ENCODE peak calls at places on chromosome 19, in eight cellular contexts. E is heart left ventricle, C is sigmoid colon, L is A549, V is H1, U is esophagus muscularis mucosa, M is tibial nerve, Z is transverse colon. K is an unnamed sample.

GRCh38 chr19:18612772-18613588 is at the start of gene TMEM59L:
- DNase-seq in E (no peak), C (no peak), L (no peak), V (no peak), U (no peak), M (no peak), Z (no peak), K (no peak)

GRCh38 chr19:35899547-35900214 is 659 bp downstream of the NFKBID start:
- DNase-seq in E (peak), C (peak), L (peak), V (no peak), U (no peak), M (peak), Z (peak), K (peak)

GRCh38 chr19:1747285-1748114 is 5.8 kb upstream of the ONECUT3 start:
- DNase-seq in E (no peak), C (no peak), L (peak), V (peak), U (no peak), M (no peak), Z (no peak), K (no peak)

GRCh38 chr19:3073159-3073563 is 10.9 kb upstream of the TLE5 start:
- DNase-seq in E (no peak), C (peak), L (no peak), V (no peak), U (no peak), M (no peak), Z (peak), K (no peak)

GRCh38 chr19:15177269-15178116 is 23.3 kb downstream of the NOTCH3 start:
- DNase-seq in E (peak), C (peak), L (peak), V (peak), U (no peak), M (peak), Z (peak), K (peak)

GRCh38 chr19:3163230-3163886 is 15.2 kb upstream of the S1PR4 start:
- DNase-seq in E (peak), C (peak), L (peak), V (peak), U (no peak), M (no peak), Z (peak), K (peak)

GRCh38 chr19:32817252-32817912 is 52.2 kb downstream of the SLC7A9 start:
- DNase-seq in E (no peak), C (no peak), L (no peak), V (no peak), U (no peak), M (no peak), Z (peak), K (peak)

GRCh38 chr19:18223860-18224524 is 2.2 kb downstream of the PDE4C start:
- DNase-seq in E (no peak), C (peak), L (no peak), V (no peak), U (no peak), M (no peak), Z (peak), K (peak)

GRCh38 chr19:55283548-55284393 is at the start of gene BRSK1:
- DNase-seq in E (peak), C (peak), L (no peak), V (no peak), U (no peak), M (no peak), Z (peak), K (no peak)

GRCh38 chr19:58372311-58373133 is 8.3 kb downstream of the ZNF837 start:
- DNase-seq in E (no peak), C (no peak), L (no peak), V (no peak), U (no peak), M (no peak), Z (no peak), K (peak)

GRCh38 chr19:4391701-4392543 is 8.4 kb downstream of the SH3GL1 start:
- DNase-seq in E (peak), C (no peak), L (no peak), V (no peak), U (no peak), M (no peak), Z (no peak), K (peak)

GRCh38 chr19:39997595-39998216 is 846 bp downstream of the ZNF546 start:
- DNase-seq in E (no peak), C (no peak), L (no peak), V (no peak), U (no peak), M (no peak), Z (no peak), K (no peak)

DNA sequence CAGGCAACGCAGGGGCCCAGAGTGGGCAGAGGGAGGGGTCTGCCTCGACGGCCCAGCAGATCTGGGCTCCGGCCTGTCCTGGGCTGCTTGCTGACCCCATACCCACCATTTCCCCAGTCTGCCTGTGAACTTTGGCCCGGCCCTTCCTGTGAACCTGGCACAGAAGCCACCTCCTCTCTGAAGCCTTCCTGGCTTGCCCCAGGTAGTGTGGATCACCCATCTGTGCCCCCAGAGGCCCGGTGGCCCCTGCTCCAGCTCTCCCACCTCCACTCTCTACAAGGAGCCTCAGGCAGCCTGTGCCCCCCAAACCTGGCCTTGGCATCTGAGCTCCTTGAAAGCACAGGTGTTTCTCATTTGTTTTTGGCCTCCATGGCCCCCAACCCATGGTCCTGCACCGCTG is 15.7 kb downstream of the PLEKHF1 start:
- DNase-seq in E (no peak), C (no peak), L (no peak), V (no peak), U (no peak), M (no peak), Z (no peak), K (no peak)
- H3K27ac ChIP-seq in E (peak), C (peak), L (no peak), V (no peak), U (peak), M (peak), Z (peak), K (no peak)

GRCh38 chr19:48613852-48614435 is 932 bp downstream of the FAM83E start:
- DNase-seq in E (no peak), C (no peak), L (no peak), V (no peak), U (no peak), M (no peak), Z (no peak), K (no peak)
- TF ChIP-seq POLR2A in E (no peak), C (no peak), L (no peak), V (peak), U (no peak), M (no peak), Z (no peak), K (no peak)

GRCh38 chr19:45766293-45766918 is 2.6 kb downstream of the SIX5 start:
- DNase-seq in E (no peak), C (peak), L (no peak), V (no peak), U (no peak), M (no peak), Z (no peak), K (no peak)

GRCh38 chr19:45767881-45768643 is 990 bp downstream of the SIX5 start:
- DNase-seq in E (peak), C (peak), L (peak), V (no peak), U (no peak), M (no peak), Z (peak), K (peak)

GRCh38 chr19:45766919-45767346 is 2.1 kb downstream of the SIX5 start:
- DNase-seq in E (no peak), C (peak), L (no peak), V (no peak), U (no peak), M (no peak), Z (no peak), K (peak)

GRCh38 chr19:45768644-45769053 is 403 bp downstream of the SIX5 start:
- DNase-seq in E (peak), C (peak), L (peak), V (no peak), U (no peak), M (no peak), Z (peak), K (peak)

GRCh38 chr19:45767410-45767880 is 1.6 kb downstream of the SIX5 start:
- DNase-seq in E (peak), C (peak), L (peak), V (no peak), U (no peak), M (peak), Z (peak), K (peak)
- H3K4me3 ChIP-seq in E (peak), C (peak), L (peak), V (peak), U (peak), M (peak), Z (peak), K (peak)

GRCh38 chr19:7337380-7338194 is 11.2 kb upstream of the ARHGEF18 start:
- DNase-seq in E (peak), C (peak), L (no peak), V (no peak), U (no peak), M (no peak), Z (peak), K (no peak)
- H3K27ac ChIP-seq in E (no peak), C (no peak), L (no peak), V (no peak), U (no peak), M (peak), Z (peak), K (no peak)

DNA sequence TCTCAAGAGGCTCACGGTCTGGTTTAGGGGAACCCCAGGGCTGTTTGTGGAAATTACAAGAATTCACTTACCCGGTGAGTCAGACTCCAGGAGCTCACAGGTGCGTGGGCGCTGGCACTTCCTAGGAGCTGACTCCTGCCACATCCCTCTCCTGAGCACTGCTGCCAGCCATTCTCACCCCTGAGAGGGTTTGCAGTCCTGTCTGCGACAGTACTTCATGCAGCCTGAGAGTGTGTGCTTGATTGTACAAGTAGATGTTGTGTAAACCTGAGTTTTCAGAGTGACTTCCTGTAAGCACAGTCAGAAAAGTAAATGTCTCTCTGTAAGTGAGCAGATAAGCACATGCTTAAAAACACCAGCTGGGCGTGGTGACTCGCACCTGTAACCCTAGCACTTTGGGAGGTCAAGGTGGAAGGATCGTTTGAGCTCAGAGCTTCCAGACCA is 8.1 kb downstream of the MRPL4 start:
- DNase-seq in E (no peak), C (no peak), L (no peak), V (no peak), U (no peak), M (no peak), Z (no peak), K (peak)
- TF ChIP-seq POLR2A in E (no peak), C (no peak), L (no peak), V (no peak), U (no peak), M (no peak), Z (no peak), K (no peak)

DNA sequence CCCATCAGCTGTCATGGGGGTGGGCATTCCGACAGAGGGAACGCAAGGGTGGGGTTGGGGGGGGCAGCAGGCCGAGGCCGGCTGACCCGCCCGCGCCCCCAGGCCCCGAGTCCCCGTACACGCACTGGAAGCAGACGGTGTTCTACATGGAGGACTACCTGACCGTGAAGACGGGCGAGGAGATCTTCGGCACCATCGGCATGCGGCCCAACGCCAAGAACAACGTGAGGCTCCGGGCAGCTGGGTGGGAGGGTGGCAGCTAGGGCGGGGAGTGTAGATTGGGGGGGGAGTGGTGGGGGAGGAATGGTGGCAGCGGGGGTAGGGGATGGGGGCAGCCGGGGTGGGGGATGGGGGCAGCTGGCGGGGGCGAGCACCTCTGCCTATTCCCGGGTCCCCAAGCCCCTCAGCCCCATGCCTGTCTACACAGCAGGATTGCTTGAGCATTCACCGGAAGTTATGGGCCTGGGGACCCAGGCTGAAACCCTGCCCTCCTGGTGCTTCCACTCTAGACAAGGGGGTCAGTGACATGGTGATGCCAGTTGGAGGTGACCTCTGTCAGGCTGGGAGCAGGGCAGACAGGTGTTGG is 2.8 kb upstream of the ADM5 start:
- DNase-seq in E (no peak), C (no peak), L (no peak), V (no peak), U (no peak), M (no peak), Z (no peak), K (no peak)
- H3K4me3 ChIP-seq in E (no peak), C (no peak), L (no peak), V (no peak), U (no peak), M (no peak), Z (no peak), K (no peak)

K was measured in thyroid gland.